ENCODE peak calls at places on chromosomes 13 and 19, in four cellular contexts. U is suprapubic skin; Z is cardiac fibroblast; R is activated CD4-positive, CD25-positive, alpha-beta regulatory T cell. L is an unnamed sample.
A peak's percentile ranks its signal among the peaks of the same experiment; 100 is the strongest.

GRCh38 chr19:18021121-18021755 is 13.3 kb downstream of the ARRDC2 start:
- DNase-seq in U (peak; percentile 93), Z (peak; percentile 95), R (no peak), L (peak; percentile 95)

GRCh38 chr19:47369923-47370625 is 21.0 kb downstream of the DHX34 start:
- DNase-seq in U (no peak), Z (peak; percentile 82), R (no peak), L (peak; percentile 90)

GRCh38 chr19:6476155-6476895 is 5.3 kb downstream of the DENND1C start:
- DNase-seq in U (peak; percentile 81), Z (peak; percentile 56), R (peak; percentile 52), L (peak; percentile 48)

GRCh38 chr19:34999498-35000337 is at the start of gene GRAMD1A:
- DNase-seq in U (peak; percentile 89), Z (peak; percentile 86), R (peak; percentile 53), L (peak; percentile 89)

GRCh38 chr19:23321953-23322549 is 71.9 kb upstream of the ZNF724 start:
- DNase-seq in U (no peak), Z (no peak), R (no peak), L (no peak)

GRCh38 chr19:33686687-33687541 is 65.2 kb downstream of the CHST8 start:
- DNase-seq in U (peak; percentile 35), Z (no peak), R (no peak), L (no peak)

GRCh38 chr13:23182142-23182541 is 1.4 kb downstream of the SGCG start:
- DNase-seq in U (no peak), Z (no peak), R (no peak), L (no peak)

GRCh38 chr19:49879243-49879960 is 1.9 kb downstream of the TBC1D17 start:
- DNase-seq in U (no peak), Z (no peak), R (no peak), L (no peak)

GRCh38 chr19:7483720-7484201 is 5.1 kb downstream of the PEX11G start:
- DNase-seq in U (no peak), Z (no peak), R (no peak), L (no peak)

GRCh38 chr19:1554968-1555801 is 12.9 kb downstream of the MEX3D start:
- DNase-seq in U (no peak), Z (no peak), R (no peak), L (no peak)

GRCh38 chr13:23722726-23723453 is 152.7 kb downstream of the TNFRSF19 start:
- DNase-seq in U (no peak), Z (no peak), R (no peak), L (no peak)

GRCh38 chr13:99505814-99506269 is 4.6 kb downstream of the TM9SF2 start:
- DNase-seq in U (no peak), Z (peak; percentile 57), R (no peak), L (peak; percentile 34)

GRCh38 chr19:6276447-6276846 is 3.3 kb downstream of the MLLT1 start:
- DNase-seq in U (peak; percentile 91), Z (peak; percentile 77), R (no peak), L (peak; percentile 72)

GRCh38 chr19:5091576-5092215 is 122.8 kb downstream of the KDM4B start:
- DNase-seq in U (no peak), Z (no peak), R (no peak), L (no peak)

GRCh38 chr13:75324413-75324940 is 157.5 kb downstream of the TBC1D4 start:
- DNase-seq in U (no peak), Z (no peak), R (no peak), L (no peak)

GRCh38 chr19:15935167-15935702 is 906 bp upstream of the CYP4F11 start:
- DNase-seq in U (no peak), Z (no peak), R (no peak), L (no peak)

GRCh38 chr13:110228936-110229904 is 77.7 kb downstream of the COL4A1 start:
- DNase-seq in U (no peak), Z (peak; percentile 44), R (no peak), L (peak; percentile 71)

L was measured in iris pigment epithelial cell.